ENCODE peak calls at places on chromosomes 13 and 19, in nine cellular contexts. O is fibroblast of lung; H is CD8-positive, alpha-beta memory T cell; J is foreskin keratinocyte; Y is body of pancreas; B is tibial artery; K is tibial nerve; F is PC-9; M is neuronal stem cell. N is an unnamed sample.

GRCh38 chr19:50290011-50290410 is 39.2 kb downstream of the KCNC3 start:
- DNase-seq in Y (no peak), B (no peak), J (no peak), M (no peak), K (no peak), H (no peak), O (no peak), F (no peak), N (no peak)

GRCh38 chr19:5934002-5934401 is 19.9 kb downstream of the CAPS start:
- DNase-seq in K (no peak), J (no peak), H (no peak), M (no peak), O (no peak), B (no peak), Y (no peak), F (no peak), N (no peak)

GRCh38 chr13:79973533-79973963 is 367.4 kb downstream of the SPRY2 start:
- DNase-seq in Y (no peak), K (no peak), J (no peak), F (no peak), M (no peak), O (no peak), B (no peak), H (no peak), N (no peak)

GRCh38 chr13:59914556-59914955 is 249.2 kb downstream of the DIAPH3 start:
- DNase-seq in B (no peak), F (no peak), Y (no peak), K (no peak), M (no peak), J (no peak), H (no peak), O (no peak), N (no peak)

GRCh38 chr19:33868076-33868735 is 71.5 kb downstream of the KCTD15 start:
- DNase-seq in K (no peak), Y (no peak), M (no peak), J (peak), F (no peak), O (peak), B (no peak), H (no peak), N (no peak)

GRCh38 chr19:17865364-17866311 is 5.9 kb downstream of the RPL18A start:
- DNase-seq in J (peak), O (no peak), B (no peak), Y (no peak), F (peak), M (no peak), H (no peak), K (no peak), N (no peak)

GRCh38 chr13:38421590-38422560 is 72.2 kb downstream of the UFM1 start:
- DNase-seq in B (no peak), F (no peak), J (peak), O (peak), H (no peak), M (no peak), K (no peak), Y (no peak), N (no peak)

GRCh38 chr13:38944219-38944618 is 46.4 kb downstream of the STOML3 start:
- DNase-seq in H (no peak), K (no peak), B (no peak), J (no peak), M (no peak), Y (no peak), F (no peak), O (no peak), N (no peak)

GRCh38 chr19:33344611-33345010 is 28.9 kb upstream of the CEBPG start:
- DNase-seq in H (no peak), J (no peak), O (no peak), K (no peak), F (no peak), Y (no peak), B (no peak), M (no peak), N (no peak)

GRCh38 chr13:51397262-51397933 is 55.4 kb downstream of the INTS6 start:
- DNase-seq in J (peak), M (no peak), F (peak), H (no peak), K (peak), O (peak), B (peak), Y (no peak), N (no peak)

GRCh38 chr13:22061806-22062391 is 391.0 kb downstream of the FGF9 start:
- DNase-seq in B (no peak), H (peak), F (no peak), J (no peak), O (no peak), K (no peak), M (no peak), Y (no peak), N (no peak)

GRCh38 chr13:30755678-30756077 is 20.3 kb downstream of the ALOX5AP start:
- DNase-seq in K (no peak), B (no peak), F (peak), J (no peak), Y (no peak), H (no peak), O (no peak), M (no peak), N (no peak)

GRCh38 chr19:55345818-55346724 is 6.4 kb downstream of the KMT5C start:
- DNase-seq in H (no peak), B (no peak), K (no peak), Y (no peak), J (no peak), O (peak), F (no peak), M (no peak), N (no peak)

GRCh38 chr19:35169226-35169995 is 14.9 kb downstream of the FXYD5 start:
- DNase-seq in J (peak), K (no peak), M (no peak), B (no peak), F (peak), Y (no peak), H (no peak), O (no peak), N (no peak)

GRCh38 chr13:58024103-58024502 is 392.6 kb downstream of the PCDH17 start:
- DNase-seq in H (no peak), K (no peak), B (no peak), Y (no peak), J (no peak), M (no peak), F (no peak), O (no peak), N (no peak)

GRCh38 chr19:3512562-3512961 is 6.5 kb downstream of the FZR1 start:
- DNase-seq in Y (no peak), J (no peak), M (no peak), K (no peak), B (no peak), F (no peak), O (no peak), H (no peak), N (no peak)

GRCh38 chr13:107258599-107259187 is 690.8 kb upstream of the ARGLU1 start:
- DNase-seq in F (peak), H (no peak), Y (no peak), B (no peak), J (peak), O (peak), K (no peak), M (no peak), N (no peak)

GRCh38 chr19:50772408-50773311 is 2.4 kb downstream of the GPR32 start:
- DNase-seq in H (no peak), J (no peak), K (no peak), B (no peak), Y (no peak), O (no peak), F (no peak), M (no peak), N (no peak)

GRCh38 chr19:39680593-39680992 is 23.7 kb upstream of the LGALS14 start:
- DNase-seq in K (no peak), H (no peak), M (no peak), Y (no peak), J (no peak), F (no peak), B (no peak), O (no peak), N (no peak)

GRCh38 chr13:109790071-109790470 is 3.7 kb upstream of the IRS2 start:
- DNase-seq in B (no peak), K (no peak), O (peak), M (no peak), H (no peak), J (no peak), F (peak), Y (no peak), N (no peak)

GRCh38 chr13:109789262-109789661 is 2.9 kb upstream of the IRS2 start:
- DNase-seq in Y (no peak), M (no peak), J (no peak), B (no peak), O (no peak), K (no peak), F (no peak), H (no peak), N (no peak)

GRCh38 chr13:109786457-109787134 is at the start of gene IRS2:
- DNase-seq in J (peak), Y (peak), F (peak), K (peak), B (peak), H (peak), O (peak), M (peak), N (no peak)

GRCh38 chr13:109787135-109787954 is 962 bp upstream of the IRS2 start:
- DNase-seq in H (peak), Y (peak), K (no peak), M (peak), F (peak), J (no peak), B (no peak), O (no peak), N (no peak)

GRCh38 chr13:109788372-109789195 is 2.2 kb upstream of the IRS2 start:
- DNase-seq in H (no peak), M (no peak), J (no peak), F (no peak), O (no peak), Y (no peak), B (no peak), K (no peak), N (no peak)
- H3K27ac ChIP-seq in H (no peak), M (no peak), J (no peak), F (peak), O (no peak), Y (no peak), B (peak), K (peak), N (no peak)

DNA sequence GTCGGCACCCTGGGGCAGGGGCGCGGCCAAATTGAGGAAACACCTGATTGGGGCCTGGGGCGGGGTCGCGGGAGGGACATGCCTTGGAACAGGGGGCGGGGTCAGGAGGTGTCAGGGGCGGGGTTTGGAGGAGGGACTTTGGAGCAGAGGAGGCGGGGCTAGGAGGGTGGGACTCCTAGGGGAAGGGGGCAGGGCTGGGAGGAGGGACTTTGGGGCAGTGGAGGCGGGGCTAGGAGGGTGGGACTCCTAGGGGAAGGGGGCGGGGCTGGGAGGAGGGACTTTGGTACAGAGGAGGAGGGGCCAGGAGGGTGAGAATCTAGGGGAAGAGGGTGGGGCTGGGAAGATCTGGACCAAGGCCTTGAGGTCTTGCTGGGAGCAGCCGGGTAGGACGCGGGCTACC is 21.9 kb downstream of the GRIN2D start:
- DNase-seq in F (peak), B (peak), K (peak), H (peak), O (peak), J (peak), M (no peak), Y (peak), N (no peak)
- H3K27ac ChIP-seq in F (no peak), B (no peak), K (no peak), H (no peak), O (no peak), J (no peak), M (no peak), Y (no peak), N (no peak)

DNA sequence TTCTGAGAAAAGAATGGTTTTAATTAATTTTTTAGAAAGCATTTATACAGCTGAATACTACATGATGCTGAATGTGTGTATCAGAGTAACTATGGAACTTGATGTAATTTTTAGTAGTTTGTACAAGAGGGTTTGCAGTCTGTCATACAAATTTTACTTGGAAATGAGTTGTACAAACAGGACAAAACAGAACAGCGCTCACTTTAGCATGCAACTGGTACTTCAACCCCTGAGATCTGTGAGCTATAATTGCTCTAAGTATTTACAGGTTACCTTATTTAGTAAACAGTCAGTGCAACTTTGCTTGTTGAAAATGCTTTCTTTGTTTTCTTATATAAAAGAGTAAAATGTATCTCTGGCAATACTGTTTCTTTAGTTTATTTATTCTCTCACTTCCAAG is 719 bp downstream of the TNFRSF19 start:
- DNase-seq in H (no peak), K (no peak), M (no peak), O (peak), B (no peak), J (no peak), Y (no peak), F (no peak), N (no peak)
- H3K27ac ChIP-seq in H (no peak), K (no peak), M (no peak), O (peak), B (no peak), J (no peak), Y (no peak), F (no peak), N (no peak)

GRCh38 chr19:11194657-11195056 is 2.7 kb downstream of the KANK2 start:
- DNase-seq in O (peak), Y (no peak), B (no peak), K (no peak), J (no peak), F (no peak), M (no peak), H (no peak), N (no peak)
- H3K27ac ChIP-seq in O (peak), Y (peak), B (peak), K (peak), J (no peak), F (no peak), M (no peak), H (no peak), N (peak)

GRCh38 chr19:30158067-30158892 is 213.9 kb upstream of the ZNF536 start:
- DNase-seq in F (no peak), K (no peak), J (no peak), H (no peak), Y (no peak), M (no peak), B (no peak), O (no peak), N (no peak)
- H3K27ac ChIP-seq in F (no peak), K (no peak), J (no peak), H (no peak), Y (no peak), M (no peak), B (no peak), O (no peak), N (no peak)

GRCh38 chr13:110396913-110397379 is 89.9 kb downstream of the COL4A2 start:
- DNase-seq in J (peak), K (peak), O (peak), F (peak), B (peak), Y (peak), H (no peak), M (no peak), N (no peak)
- H3K27ac ChIP-seq in J (no peak), K (peak), O (peak), F (no peak), B (peak), Y (peak), H (no peak), M (no peak), N (no peak)

GRCh38 chr19:16193466-16193865 is 4.2 kb upstream of the AP1M1 start:
- DNase-seq in H (no peak), J (no peak), O (no peak), K (no peak), M (no peak), F (no peak), B (no peak), Y (no peak), N (no peak)

GRCh38 chr19:16191216-16191908 is 6.2 kb downstream of the FAM32A start:
- DNase-seq in O (no peak), H (no peak), M (no peak), K (no peak), F (peak), J (no peak), B (no peak), Y (no peak), N (no peak)

GRCh38 chr19:16188521-16188920 is 3.3 kb downstream of the FAM32A start:
- DNase-seq in J (no peak), M (no peak), Y (no peak), O (no peak), B (no peak), H (no peak), F (no peak), K (no peak), N (no peak)

GRCh38 chr19:16190198-16190597 is 5.0 kb downstream of the FAM32A start:
- DNase-seq in F (no peak), J (no peak), Y (no peak), M (no peak), B (no peak), O (no peak), H (no peak), K (no peak), N (no peak)

DNA sequence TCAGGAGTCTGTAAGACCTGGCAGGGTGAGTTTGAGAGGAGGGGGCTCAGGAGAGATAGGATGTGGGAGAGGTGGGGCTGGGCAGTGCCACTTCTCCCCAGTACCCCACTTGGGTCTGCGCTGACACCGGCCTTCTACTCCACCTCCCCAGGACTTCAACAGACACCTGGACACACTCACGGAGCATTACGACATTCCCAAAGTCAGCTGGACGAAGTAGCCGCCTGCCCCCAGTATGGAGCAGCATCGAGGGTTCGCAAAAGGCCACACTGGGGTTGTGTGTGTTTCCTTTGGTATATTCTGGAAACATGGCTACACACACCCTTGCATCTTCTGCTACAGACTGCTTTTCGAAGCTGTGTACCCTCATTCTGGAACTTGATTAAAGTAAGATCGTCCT is 5.5 kb downstream of the FAM32A start:
- DNase-seq in H (no peak), Y (no peak), B (no peak), K (no peak), O (no peak), F (peak), J (no peak), M (no peak), N (no peak)
- H3K27ac ChIP-seq in H (no peak), Y (no peak), B (no peak), K (no peak), O (no peak), F (no peak), J (no peak), M (no peak), N (no peak)

DNA sequence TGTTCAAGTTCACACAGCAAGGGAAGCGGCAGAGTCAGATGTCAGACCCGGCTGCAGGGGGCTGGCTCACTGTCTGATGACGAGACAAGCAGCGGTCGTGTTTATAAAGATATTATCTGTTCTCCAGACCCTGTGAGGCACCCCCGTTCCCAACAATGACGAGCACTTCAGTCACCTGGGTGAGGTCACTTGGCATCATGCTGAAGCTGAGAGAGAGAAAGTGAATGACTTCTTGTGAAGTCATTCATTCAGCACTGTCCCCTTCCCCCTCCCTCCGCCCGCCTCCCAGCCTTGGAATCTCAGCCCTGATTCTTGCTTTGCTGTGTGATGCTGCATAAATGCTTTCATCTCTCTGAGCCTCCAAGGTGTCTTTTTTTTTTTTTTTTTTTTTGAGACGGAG is 4.9 kb upstream of the LYPD3 start:
- DNase-seq in H (peak), F (peak), K (no peak), M (no peak), Y (no peak), O (peak), B (no peak), J (peak), N (no peak)
- H3K27ac ChIP-seq in H (no peak), F (no peak), K (no peak), M (no peak), Y (no peak), O (peak), B (no peak), J (peak), N (no peak)

GRCh38 chr13:99495478-99496321 is 5.6 kb upstream of the TM9SF2 start:
- DNase-seq in Y (no peak), J (no peak), B (no peak), F (no peak), H (no peak), M (no peak), O (no peak), K (no peak), N (no peak)
- H3K27ac ChIP-seq in Y (no peak), J (no peak), B (peak), F (peak), H (peak), M (no peak), O (no peak), K (peak), N (peak)

GRCh38 chr13:69600811-69601210 is 506.8 kb upstream of the ATXN8OS start:
- DNase-seq in O (no peak), B (no peak), J (no peak), F (no peak), H (no peak), K (no peak), Y (no peak), M (no peak), N (no peak)
- H3K27ac ChIP-seq in O (no peak), B (no peak), J (no peak), F (no peak), H (no peak), K (no peak), Y (no peak), M (no peak), N (no peak)

N was measured in Panc1.